ENCODE peak calls at places on chromosomes 13 and 19, in eight cellular contexts. One of them, this sample, is unnamed. For H3K4me1 and H3K36me3, the result is how much of the 10 kb centered on the place peaks cover.

GRCh38 chr13:77509221-77509620 is 26.3 kb upstream of the SCEL start:
- DNase-seq in fibroblast of lung: peak
- DNase-seq in psoas muscle: no peak
- DNase-seq in CD8-positive, alpha-beta T cell: no peak
- DNase-seq in esophagus squamous epithelium: no peak
- DNase-seq in thyroid gland: no peak
- DNase-seq in Panc1: no peak
- DNase-seq in lung: no peak
- DNase-seq in this sample: no peak

GRCh38 chr19:30361721-30362120 is 10.5 kb upstream of the ZNF536 start:
- DNase-seq in fibroblast of lung: no peak
- DNase-seq in psoas muscle: no peak
- DNase-seq in CD8-positive, alpha-beta T cell: no peak
- DNase-seq in esophagus squamous epithelium: no peak
- DNase-seq in thyroid gland: no peak
- DNase-seq in Panc1: no peak
- DNase-seq in lung: no peak
- DNase-seq in this sample: no peak

GRCh38 chr19:12784394-12784870 is 6.9 kb upstream of the JUNB start:
- DNase-seq in fibroblast of lung: no peak
- DNase-seq in psoas muscle: no peak
- DNase-seq in CD8-positive, alpha-beta T cell: no peak
- DNase-seq in esophagus squamous epithelium: no peak
- DNase-seq in thyroid gland: no peak
- DNase-seq in Panc1: no peak
- DNase-seq in lung: no peak
- DNase-seq in this sample: no peak

GRCh38 chr13:79481685-79482052 is 714 bp downstream of the NDFIP2 start:
- DNase-seq in fibroblast of lung: no peak
- DNase-seq in psoas muscle: no peak
- DNase-seq in CD8-positive, alpha-beta T cell: no peak
- DNase-seq in esophagus squamous epithelium: no peak
- DNase-seq in thyroid gland: no peak
- DNase-seq in Panc1: no peak
- DNase-seq in lung: no peak
- DNase-seq in this sample: peak

GRCh38 chr19:41960973-41961372 is 1.9 kb upstream of the RABAC1 start:
- DNase-seq in fibroblast of lung: no peak
- DNase-seq in psoas muscle: no peak
- DNase-seq in CD8-positive, alpha-beta T cell: no peak
- DNase-seq in esophagus squamous epithelium: no peak
- DNase-seq in thyroid gland: no peak
- DNase-seq in Panc1: no peak
- DNase-seq in lung: no peak
- DNase-seq in this sample: no peak

GRCh38 chr19:17441241-17442135 is 7.0 kb downstream of the TMEM221 start:
- DNase-seq in fibroblast of lung: no peak
- DNase-seq in psoas muscle: no peak
- DNase-seq in CD8-positive, alpha-beta T cell: no peak
- DNase-seq in esophagus squamous epithelium: no peak
- DNase-seq in thyroid gland: no peak
- DNase-seq in Panc1: no peak
- DNase-seq in lung: no peak
- DNase-seq in this sample: no peak

GRCh38 chr13:31245974-31246373 is 46.2 kb downstream of the B3GLCT start:
- DNase-seq in fibroblast of lung: no peak
- DNase-seq in psoas muscle: no peak
- DNase-seq in CD8-positive, alpha-beta T cell: no peak
- DNase-seq in esophagus squamous epithelium: no peak
- DNase-seq in thyroid gland: no peak
- DNase-seq in Panc1: no peak
- DNase-seq in lung: no peak
- DNase-seq in this sample: no peak

GRCh38 chr13:48727252-48728011 is 73.7 kb downstream of the CYSLTR2 start:
- DNase-seq in fibroblast of lung: peak
- DNase-seq in psoas muscle: no peak
- DNase-seq in CD8-positive, alpha-beta T cell: no peak
- DNase-seq in esophagus squamous epithelium: no peak
- DNase-seq in thyroid gland: no peak
- DNase-seq in Panc1: no peak
- DNase-seq in lung: no peak
- DNase-seq in this sample: no peak

DNA sequence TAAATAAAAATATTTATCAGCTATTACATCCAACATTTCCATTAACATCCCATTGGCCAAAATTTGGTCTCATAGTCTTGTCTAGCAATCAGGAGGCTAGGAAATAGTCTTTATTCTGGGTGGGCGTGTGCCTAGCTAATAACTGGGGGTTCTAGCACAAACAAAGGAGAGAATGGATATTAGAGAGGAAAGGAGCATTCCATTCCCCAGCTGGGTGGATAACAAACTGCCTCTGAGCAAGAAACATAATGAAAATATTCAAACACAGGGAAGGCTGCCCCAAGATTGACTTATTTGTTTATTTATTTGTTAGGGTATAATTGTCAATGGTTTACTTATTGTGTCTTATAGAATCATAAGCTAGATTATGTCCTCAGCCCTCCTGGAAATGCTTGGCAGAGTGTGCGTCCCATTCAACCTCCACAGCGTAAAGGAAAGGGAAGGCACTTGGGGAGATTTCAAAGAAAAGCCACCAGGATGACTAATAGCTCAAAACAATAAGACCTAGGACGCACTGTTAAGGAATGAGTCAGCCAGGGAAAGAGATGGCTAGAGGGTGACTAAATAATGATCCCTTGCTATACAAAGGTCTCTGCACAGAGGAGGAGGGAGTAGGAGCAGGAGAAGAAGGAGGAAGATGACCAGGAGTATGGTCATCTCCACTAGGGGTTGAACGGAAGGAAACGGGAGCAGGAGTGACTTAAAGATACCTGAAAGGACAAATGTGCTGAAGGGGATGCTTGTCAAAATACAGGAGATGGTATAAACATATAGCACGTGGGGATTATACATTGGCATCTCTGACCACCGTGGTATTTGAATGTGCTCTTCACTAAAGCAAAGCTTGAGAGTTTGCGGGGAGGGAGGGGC is 23.5 kb upstream of the USP12 start:
- DNase-seq in fibroblast of lung: peak
- DNase-seq in psoas muscle: no peak
- DNase-seq in CD8-positive, alpha-beta T cell: no peak
- DNase-seq in esophagus squamous epithelium: no peak
- DNase-seq in thyroid gland: no peak
- DNase-seq in Panc1: peak
- DNase-seq in lung: no peak
- DNase-seq in this sample: no peak
- TF ChIP-seq CTCF in fibroblast of lung: no peak
- TF ChIP-seq CTCF in psoas muscle: no peak
- TF ChIP-seq CTCF in CD8-positive, alpha-beta T cell: no peak
- TF ChIP-seq CTCF in esophagus squamous epithelium: no peak
- TF ChIP-seq CTCF in thyroid gland: no peak
- TF ChIP-seq CTCF in Panc1: no peak
- TF ChIP-seq CTCF in lung: no peak
- TF ChIP-seq CTCF in this sample: no peak

GRCh38 chr19:10290439-10290875 is 705 bp downstream of the ICAM5 start:
- DNase-seq in fibroblast of lung: no peak
- DNase-seq in psoas muscle: no peak
- DNase-seq in CD8-positive, alpha-beta T cell: no peak
- DNase-seq in esophagus squamous epithelium: no peak
- DNase-seq in thyroid gland: no peak
- DNase-seq in Panc1: no peak
- DNase-seq in lung: no peak
- DNase-seq in this sample: no peak

GRCh38 chr19:10288662-10289166 is 1.0 kb upstream of the ICAM5 start:
- DNase-seq in fibroblast of lung: no peak
- DNase-seq in psoas muscle: no peak
- DNase-seq in CD8-positive, alpha-beta T cell: no peak
- DNase-seq in esophagus squamous epithelium: no peak
- DNase-seq in thyroid gland: no peak
- DNase-seq in Panc1: no peak
- DNase-seq in lung: peak
- DNase-seq in this sample: no peak

GRCh38 chr19:10290876-10291553 is 1.3 kb downstream of the ICAM5 start:
- DNase-seq in fibroblast of lung: peak
- DNase-seq in psoas muscle: peak
- DNase-seq in CD8-positive, alpha-beta T cell: no peak
- DNase-seq in esophagus squamous epithelium: no peak
- DNase-seq in thyroid gland: peak
- DNase-seq in Panc1: no peak
- DNase-seq in lung: peak
- DNase-seq in this sample: no peak

GRCh38 chr19:10289167-10289835 is 451 bp upstream of the ICAM5 start:
- DNase-seq in fibroblast of lung: peak
- DNase-seq in psoas muscle: peak
- DNase-seq in CD8-positive, alpha-beta T cell: peak
- DNase-seq in esophagus squamous epithelium: no peak
- DNase-seq in thyroid gland: no peak
- DNase-seq in Panc1: no peak
- DNase-seq in lung: peak
- DNase-seq in this sample: no peak

DNA sequence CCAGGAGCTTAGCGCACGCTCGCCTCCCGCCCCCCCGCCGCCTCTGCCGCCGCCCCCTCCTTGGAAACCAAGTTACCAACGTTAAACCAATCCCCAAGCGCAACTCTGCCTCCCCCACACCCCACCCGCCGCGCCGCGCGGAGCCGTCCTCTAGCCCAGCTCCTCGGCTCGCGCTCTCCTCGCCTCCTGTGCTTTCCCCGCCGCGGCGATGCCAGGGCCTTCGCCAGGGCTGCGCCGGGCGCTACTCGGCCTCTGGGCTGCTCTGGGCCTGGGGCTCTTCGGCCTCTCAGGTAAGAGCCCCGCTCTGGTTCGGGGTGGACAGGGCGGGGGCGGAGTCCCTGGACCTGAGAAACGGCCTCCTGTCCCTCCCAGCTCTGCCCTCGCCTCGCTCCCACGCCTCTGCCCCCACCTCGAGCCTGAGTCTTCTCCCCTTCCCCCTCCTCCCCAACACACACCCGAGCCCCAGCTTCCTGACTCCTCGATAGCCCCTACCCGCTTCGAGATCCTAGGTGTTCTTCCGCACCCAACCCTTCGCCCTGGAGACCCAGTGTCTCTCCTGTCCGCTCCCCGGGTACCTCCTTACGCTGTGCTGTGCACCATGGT is at the start of gene ICAM5:
- DNase-seq in fibroblast of lung: no peak
- DNase-seq in psoas muscle: no peak
- DNase-seq in CD8-positive, alpha-beta T cell: no peak
- DNase-seq in esophagus squamous epithelium: no peak
- DNase-seq in thyroid gland: no peak
- DNase-seq in Panc1: no peak
- DNase-seq in lung: no peak
- DNase-seq in this sample: no peak
- H3K4me1 ChIP-seq in fibroblast of lung: under half
- H3K4me1 ChIP-seq in psoas muscle: under half
- H3K4me1 ChIP-seq in CD8-positive, alpha-beta T cell: half or more
- H3K4me1 ChIP-seq in esophagus squamous epithelium: half or more
- H3K4me1 ChIP-seq in thyroid gland: under half
- H3K4me1 ChIP-seq in Panc1: under half
- H3K4me1 ChIP-seq in lung: under half
- H3K4me1 ChIP-seq in this sample: under half

DNA sequence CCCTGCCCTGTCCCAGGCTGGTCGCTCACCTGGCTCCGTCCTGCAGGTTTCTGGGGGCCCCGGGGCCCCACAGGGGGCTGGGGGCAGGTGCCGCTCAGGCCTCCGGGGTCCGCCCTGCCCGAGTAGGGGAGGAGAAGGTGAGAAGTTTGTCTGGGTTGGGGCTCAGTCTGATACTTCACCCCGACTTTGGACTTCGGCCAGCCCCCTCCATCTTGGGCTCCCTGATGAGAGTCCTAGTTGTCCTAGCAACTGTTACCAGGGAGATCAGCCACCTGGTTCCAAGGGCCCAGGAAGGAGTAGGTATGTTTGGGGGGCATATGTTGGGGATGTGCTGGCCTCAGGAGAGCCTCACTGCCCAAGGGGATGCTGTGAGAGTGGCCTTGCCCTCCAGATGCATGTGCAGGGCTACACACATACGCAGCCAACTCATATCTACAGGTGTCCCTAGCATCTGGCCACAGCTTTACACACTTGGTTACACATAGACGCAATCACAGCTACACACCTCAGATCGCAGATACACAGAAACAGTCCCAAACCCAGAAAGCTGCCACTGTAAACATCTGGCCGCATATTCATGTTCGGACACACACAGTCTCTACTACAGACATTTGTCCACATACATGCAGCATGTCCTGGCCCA is 3.4 kb downstream of the NUMBL start:
- DNase-seq in fibroblast of lung: no peak
- DNase-seq in psoas muscle: no peak
- DNase-seq in CD8-positive, alpha-beta T cell: no peak
- DNase-seq in esophagus squamous epithelium: no peak
- DNase-seq in thyroid gland: no peak
- DNase-seq in Panc1: no peak
- DNase-seq in lung: no peak
- DNase-seq in this sample: no peak
- H3K36me3 ChIP-seq in fibroblast of lung: under half
- H3K36me3 ChIP-seq in psoas muscle: under half
- H3K36me3 ChIP-seq in CD8-positive, alpha-beta T cell: under half
- H3K36me3 ChIP-seq in esophagus squamous epithelium: under half
- H3K36me3 ChIP-seq in thyroid gland: under half
- H3K36me3 ChIP-seq in Panc1: under half
- H3K36me3 ChIP-seq in lung: under half
- H3K36me3 ChIP-seq in this sample: under half

GRCh38 chr19:19523177-19523576 is 5.5 kb upstream of the YJEFN3 start:
- DNase-seq in fibroblast of lung: no peak
- DNase-seq in psoas muscle: no peak
- DNase-seq in CD8-positive, alpha-beta T cell: no peak
- DNase-seq in esophagus squamous epithelium: no peak
- DNase-seq in thyroid gland: no peak
- DNase-seq in Panc1: no peak
- DNase-seq in lung: no peak
- DNase-seq in this sample: no peak
- TF ChIP-seq CTCF in fibroblast of lung: no peak
- TF ChIP-seq CTCF in psoas muscle: no peak
- TF ChIP-seq CTCF in CD8-positive, alpha-beta T cell: no peak
- TF ChIP-seq CTCF in esophagus squamous epithelium: no peak
- TF ChIP-seq CTCF in thyroid gland: no peak
- TF ChIP-seq CTCF in Panc1: no peak
- TF ChIP-seq CTCF in lung: no peak
- TF ChIP-seq CTCF in this sample: no peak

This sample was measured in prostate gland.